ENCODE peak calls at places on chromosomes 13 and 19, in nine cellular contexts. G is suprapubic skin; V is NCI-H1105; F is thyroid gland; E is GM19239; T is stimulated activated CD4-positive, alpha-beta T cell treated with anti-CD3 and anti-CD28 coated beads, TNF-alpha, amount 100 ng/mL, for 48 hours; H is IMR-90; A is activated CD4-positive, alpha-beta T cell treated with anti-CD3 and anti-CD28 coated beads, Interleukin-2, amount 10 ng/mL, durations not matched to agents 7 days and 5 days; Y is T-helper 9 cell. K is an unnamed sample.

GRCh38 chr19:7415163-7415856 is 66.6 kb downstream of the ARHGEF18 start:
- DNase-seq in G (no peak), V (no peak), F (peak), E (no peak), T (no peak), H (peak), A (no peak), Y (no peak), K (no peak)

GRCh38 chr13:108878732-108879131 is 249.3 kb downstream of the MYO16 start:
- DNase-seq in G (no peak), V (no peak), F (no peak), E (no peak), T (no peak), H (no peak), A (no peak), Y (no peak), K (no peak)

GRCh38 chr13:108947551-108948030 is 318.2 kb downstream of the MYO16 start:
- DNase-seq in G (peak), V (no peak), F (no peak), E (no peak), T (no peak), H (peak), A (no peak), Y (no peak), K (no peak)

GRCh38 chr13:99434258-99434788 is 66.9 kb upstream of the TM9SF2 start:
- DNase-seq in G (no peak), V (no peak), F (no peak), E (no peak), T (peak), H (no peak), A (peak), Y (peak), K (no peak)

GRCh38 chr19:2540646-2541454 is 64.9 kb downstream of the GADD45B start:
- DNase-seq in G (peak), V (no peak), F (peak), E (no peak), T (no peak), H (peak), A (no peak), Y (no peak), K (no peak)

GRCh38 chr19:30319876-30320275 is 52.3 kb upstream of the ZNF536 start:
- DNase-seq in G (no peak), V (no peak), F (no peak), E (no peak), T (no peak), H (no peak), A (no peak), Y (no peak), K (no peak)

GRCh38 chr19:44657211-44657921 is 13.7 kb downstream of the PVR start:
- DNase-seq in G (no peak), V (peak), F (peak), E (peak), T (peak), H (peak), A (peak), Y (peak), K (peak)

GRCh38 chr13:98749501-98749900 is 3.0 kb downstream of the SLC15A1 start:
- DNase-seq in G (no peak), V (no peak), F (no peak), E (no peak), T (no peak), H (peak), A (no peak), Y (no peak), K (no peak)

GRCh38 chr13:47478985-47479384 is 522.1 kb downstream of the SUCLA2 start:
- DNase-seq in G (no peak), V (no peak), F (no peak), E (no peak), T (no peak), H (no peak), A (no peak), Y (no peak), K (no peak)

GRCh38 chr19:44925114-44925891 is 10.9 kb downstream of the APOC1 start:
- DNase-seq in G (peak), V (no peak), F (peak), E (no peak), T (no peak), H (peak), A (no peak), Y (no peak), K (no peak)

GRCh38 chr19:49710372-49710951 is 19.5 kb downstream of the CPT1C start:
- DNase-seq in G (no peak), V (no peak), F (no peak), E (no peak), T (no peak), H (peak), A (no peak), Y (no peak), K (no peak)

GRCh38 chr13:41608111-41608510 is 150.8 kb downstream of the RGCC start:
- DNase-seq in G (no peak), V (no peak), F (no peak), E (no peak), T (no peak), H (no peak), A (no peak), Y (no peak), K (no peak)

GRCh38 chr13:43783820-43784219 is 3.0 kb downstream of the ENOX1 start:
- DNase-seq in G (no peak), V (peak), F (no peak), E (no peak), T (no peak), H (peak), A (no peak), Y (no peak), K (peak)

GRCh38 chr19:2045501-2046045 is 5.5 kb downstream of the MKNK2 start:
- DNase-seq in G (peak), V (no peak), F (no peak), E (no peak), T (no peak), H (no peak), A (no peak), Y (no peak), K (no peak)

K was measured in Kasumi-1.